ENCODE peak calls at places on chromosomes 1 and 21, in four cellular contexts. I is T47D, D is AG08396, J is ureter. F is an unnamed sample.

GRCh38 chr1:243550276-243550675 is 294.4 kb downstream of the SDCCAG8 start:
- DNase-seq in I (no peak), D (no peak), J (no peak), F (no peak)

GRCh38 chr1:205481629-205482071 is 22.8 kb upstream of the CDK18 start:
- DNase-seq in I (no peak), D (no peak), J (no peak), F (no peak)

GRCh38 chr1:99869304-99869703 is 19.1 kb downstream of the AGL start:
- DNase-seq in I (no peak), D (peak), J (no peak), F (no peak)

GRCh38 chr21:15966651-15967050 is 236.9 kb downstream of the USP25 start:
- DNase-seq in I (no peak), D (no peak), J (no peak), F (no peak)

GRCh38 chr1:147579532-147580199 is 38.4 kb downstream of the BCL9 start:
- DNase-seq in I (no peak), D (peak), J (no peak), F (peak)

GRCh38 chr1:23194119-23194984 is 22.9 kb downstream of the HTR1D start:
- DNase-seq in I (no peak), D (peak), J (no peak), F (no peak)

GRCh38 chr21:43269981-43270670 is 101.3 kb downstream of the CRYAA start:
- DNase-seq in I (no peak), D (no peak), J (no peak), F (no peak)

GRCh38 chr1:14083706-14084105 is 383.7 kb downstream of the PRDM2 start:
- DNase-seq in I (no peak), D (no peak), J (no peak), F (no peak)

GRCh38 chr1:38568061-38568857 is 291.3 kb downstream of the RRAGC start:
- DNase-seq in I (no peak), D (no peak), J (no peak), F (no peak)

GRCh38 chr1:236143104-236143948 is 987 bp downstream of the GPR137B start:
- DNase-seq in I (no peak), D (peak), J (no peak), F (peak)

GRCh38 chr1:101365186-101365585 is 128.4 kb downstream of the S1PR1 start:
- DNase-seq in I (no peak), D (peak), J (no peak), F (no peak)

GRCh38 chr1:206703647-206704046 is 18.9 kb downstream of the MAPKAPK2 start:
- DNase-seq in I (no peak), D (no peak), J (no peak), F (no peak)

GRCh38 chr1:233045591-233045990 is 95.2 kb downstream of the NTPCR start:
- DNase-seq in I (no peak), D (no peak), J (no peak), F (no peak)

GRCh38 chr1:111752186-111752585 is 3.5 kb upstream of the DDX20 start:
- DNase-seq in I (no peak), D (no peak), J (no peak), F (no peak)

GRCh38 chr1:220797553-220797952 is 10.8 kb downstream of the MTARC1 start:
- DNase-seq in I (no peak), D (no peak), J (no peak), F (no peak)

GRCh38 chr1:10637833-10638558 is 158.4 kb downstream of the CASZ1 start:
- DNase-seq in I (no peak), D (no peak), J (no peak), F (no peak)

GRCh38 chr1:9687876-9688582 is 36.5 kb downstream of the PIK3CD start:
- DNase-seq in I (no peak), D (peak), J (no peak), F (no peak)

GRCh38 chr1:154623358-154623757 is 15.4 kb upstream of the ADAR start:
- DNase-seq in I (no peak), D (no peak), J (no peak), F (no peak)

GRCh38 chr1:156860639-156861423 is at the start of gene NTRK1:
- DNase-seq in I (peak), D (peak), J (no peak), F (no peak)

GRCh38 chr1:112833806-112834205 is 118.7 kb upstream of the PPM1J start:
- DNase-seq in I (no peak), D (no peak), J (no peak), F (no peak)

GRCh38 chr1:207825719-207826556 is 74.1 kb downstream of the CD46 start:
- DNase-seq in I (peak), D (peak), J (no peak), F (no peak)

GRCh38 chr1:205536759-205537361 is 32.4 kb downstream of the CDK18 start:
- DNase-seq in I (no peak), D (no peak), J (peak), F (no peak)

GRCh38 chr21:41612674-41613250 is 104.8 kb upstream of the TMPRSS2 start:
- DNase-seq in I (peak), D (peak), J (peak), F (peak)

GRCh38 chr1:226482975-226483660 is 65.4 kb upstream of the STUM start:
- DNase-seq in I (no peak), D (no peak), J (no peak), F (no peak)

GRCh38 chr1:204065174-204065985 is 7.5 kb upstream of the SOX13 start:
- DNase-seq in I (no peak), D (no peak), J (no peak), F (no peak)

GRCh38 chr1:22906968-22907367 is 65.7 kb downstream of the LACTBL1 start:
- DNase-seq in I (no peak), D (no peak), J (no peak), F (no peak)

GRCh38 chr21:32135401-32136363 is 143.2 kb downstream of the MIS18A start:
- DNase-seq in I (peak), D (no peak), J (no peak), F (no peak)

GRCh38 chr1:93061895-93062792 is 16.9 kb upstream of the MTF2 start:
- DNase-seq in I (peak), D (peak), J (no peak), F (peak)

GRCh38 chr21:39110431-39110830 is 72.8 kb downstream of the PSMG1 start:
- DNase-seq in I (no peak), D (no peak), J (peak), F (no peak)

GRCh38 chr1:98325646-98326441 is 335.7 kb upstream of the SNX7 start:
- DNase-seq in I (no peak), D (no peak), J (peak), F (no peak)

GRCh38 chr1:45221716-45222115 is 15.3 kb upstream of the ZSWIM5 start:
- DNase-seq in I (no peak), D (peak), J (no peak), F (no peak)

GRCh38 chr1:52842643-52843310 is at the start of gene ZYG11A:
- DNase-seq in I (peak), D (peak), J (peak), F (peak)

GRCh38 chr1:172647110-172647564 is 11.8 kb upstream of the FASLG start:
- DNase-seq in I (no peak), D (no peak), J (no peak), F (no peak)

GRCh38 chr21:41802185-41802584 is 35.3 kb upstream of the RIPK4 start:
- DNase-seq in I (no peak), D (no peak), J (no peak), F (no peak)

GRCh38 chr1:19688041-19688842 is 23.6 kb downstream of the HTR6 start:
- DNase-seq in I (no peak), D (no peak), J (no peak), F (no peak)

GRCh38 chr1:50424940-50425375 is 1.7 kb upstream of the DMRTA2 start:
- DNase-seq in I (no peak), D (no peak), J (no peak), F (no peak)

F was measured in HuH-7.